ENCODE peak calls at places on chromosomes 2 and 18, in seven cellular contexts. B is neuronal stem cell, C is IMR-90, Y is mesenchymal stem cell, E is H1, R is H9, Q is trophoblast cell. H is an unnamed sample.

GRCh38 chr18:10490401-10491289 is 35.2 kb upstream of the NAPG start:
- DNase-seq in B (no peak), C (no peak), Y (no peak), E (no peak), R (peak; percentile 86), Q (peak; percentile 59), H (peak; percentile 92)

GRCh38 chr2:109382946-109383345 is 230.8 kb downstream of the SEPTIN10 start:
- DNase-seq in B (no peak), C (peak; percentile 83), Y (peak; percentile 78), E (no peak), R (peak; percentile 46), Q (no peak), H (peak; percentile 34)

GRCh38 chr18:56314396-56314795 is 324.0 kb downstream of the TXNL1 start:
- DNase-seq in B (no peak), C (peak; percentile 18), Y (no peak), E (no peak), R (no peak), Q (no peak), H (peak; percentile 19)

GRCh38 chr2:111905990-111906735 is 7.8 kb downstream of the MERTK start:
- DNase-seq in B (no peak), C (no peak), Y (peak; percentile 54), E (no peak), R (no peak), Q (no peak), H (peak; percentile 54)

GRCh38 chr2:68987051-68987503 is 12.6 kb downstream of the GKN1 start:
- DNase-seq in B (no peak), C (no peak), Y (no peak), E (no peak), R (no peak), Q (no peak), H (no peak)

GRCh38 chr18:46899274-46899948 is 17.9 kb downstream of the PIAS2 start:
- DNase-seq in B (peak; percentile 40), C (peak; percentile 11), Y (peak; percentile 12), E (peak; percentile 31), R (peak; percentile 71), Q (no peak), H (peak; percentile 88)

GRCh38 chr2:195342105-195342504 is 314.9 kb upstream of the SLC39A10 start:
- DNase-seq in B (no peak), C (no peak), Y (no peak), E (no peak), R (no peak), Q (peak; percentile 37), H (no peak)

GRCh38 chr18:25350561-25351201 is 1.3 kb downstream of the ZNF521 start:
- DNase-seq in B (peak; percentile 31), C (peak; percentile 65), Y (peak; percentile 70), E (no peak), R (peak; percentile 28), Q (no peak), H (peak; percentile 37)

GRCh38 chr2:10231551-10232085 is 71.1 kb upstream of the HPCAL1 start:
- DNase-seq in B (no peak), C (no peak), Y (no peak), E (no peak), R (no peak), Q (no peak), H (no peak)

GRCh38 chr2:152054593-152054992 is 44.3 kb downstream of the CACNB4 start:
- DNase-seq in B (no peak), C (peak; percentile 65), Y (peak; percentile 69), E (no peak), R (no peak), Q (no peak), H (no peak)

GRCh38 chr2:176805345-176805744 is 407.2 kb upstream of the HNRNPA3 start:
- DNase-seq in B (no peak), C (no peak), Y (no peak), E (no peak), R (no peak), Q (no peak), H (no peak)

GRCh38 chr2:195818521-195818920 is 161.5 kb downstream of the SLC39A10 start:
- DNase-seq in B (no peak), C (peak; percentile 90), Y (peak; percentile 48), E (no peak), R (no peak), Q (no peak), H (no peak)

GRCh38 chr2:112541315-112542122 is 746 bp upstream of the POLR1B start:
- DNase-seq in B (peak; percentile 64), C (peak; percentile 48), Y (peak; percentile 10), E (no peak), R (peak; percentile 84), Q (no peak), H (peak; percentile 84)

GRCh38 chr2:142872900-142873724 is 4.4 kb upstream of the KYNU start:
- DNase-seq in B (no peak), C (peak; percentile 97), Y (peak; percentile 97), E (no peak), R (no peak), Q (no peak), H (no peak)

GRCh38 chr2:173966274-173967098 is 1.3 kb upstream of the SP3 start:
- DNase-seq in B (no peak), C (no peak), Y (no peak), E (no peak), R (no peak), Q (no peak), H (no peak)

GRCh38 chr2:85278361-85278760 is 49.4 kb downstream of the TGOLN2 start:
- DNase-seq in B (no peak), C (peak; percentile 84), Y (no peak), E (no peak), R (no peak), Q (no peak), H (no peak)
- H3K27ac ChIP-seq in B (no peak overlapping the region), C (peak overlapping the region; percentile 87), Y (no peak overlapping the region), E (no peak overlapping the region), R (no peak overlapping the region), Q (no peak overlapping the region), H (no peak overlapping the region)

GRCh38 chr18:39596216-39596615 is 2030.6 kb upstream of the CELF4 start:
- DNase-seq in B (no peak), C (peak; percentile 73), Y (peak; percentile 28), E (no peak), R (no peak), Q (no peak), H (no peak)

GRCh38 chr18:39600894-39601293 is 2035.3 kb upstream of the CELF4 start:
- DNase-seq in B (no peak), C (no peak), Y (no peak), E (no peak), R (no peak), Q (no peak), H (peak; percentile 31)

GRCh38 chr18:39602112-39602511 is 2036.5 kb upstream of the CELF4 start:
- DNase-seq in B (no peak), C (no peak), Y (no peak), E (no peak), R (no peak), Q (no peak), H (no peak)

GRCh38 chr18:39596891-39597290 is 2031.3 kb upstream of the CELF4 start:
- DNase-seq in B (no peak), C (no peak), Y (no peak), E (no peak), R (no peak), Q (no peak), H (no peak)

DNA sequence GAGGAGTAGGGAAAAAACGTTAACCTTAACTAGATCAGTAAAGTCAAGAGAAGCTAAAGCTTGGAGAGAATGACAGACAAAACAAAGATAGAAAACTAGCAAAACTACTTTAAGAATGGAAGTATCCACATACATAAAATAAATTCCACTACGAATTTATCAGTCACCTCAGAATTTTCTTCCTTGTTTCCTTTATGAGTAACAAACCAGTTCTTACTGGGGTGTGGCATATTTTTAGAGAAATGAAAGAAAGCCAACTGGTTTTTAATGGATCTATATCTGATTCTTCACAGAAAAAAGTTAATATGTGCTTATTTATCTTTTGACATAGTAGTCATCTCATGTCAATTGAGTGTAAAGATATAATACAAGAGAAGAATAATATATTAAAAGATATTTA is 2033.7 kb upstream of the CELF4 start:
- DNase-seq in B (no peak), C (no peak), Y (no peak), E (no peak), R (no peak), Q (no peak), H (no peak)
- H4K8ac ChIP-seq in B (no peak overlapping the region), C (no peak overlapping the region), Y (no peak overlapping the region), E (no peak overlapping the region), R (no peak overlapping the region), Q (no peak overlapping the region), H (no peak overlapping the region)

GRCh38 chr2:18413794-18414396 is 146.6 kb downstream of the RDH14 start:
- DNase-seq in B (no peak), C (peak; percentile 89), Y (peak; percentile 88), E (no peak), R (no peak), Q (peak; percentile 25), H (peak; percentile 59)
- H3K4me2 ChIP-seq in B (no peak overlapping the region), C (peak overlapping the region; percentile 60), Y (peak overlapping the region; percentile 3), E (no peak overlapping the region), R (no peak overlapping the region), Q (no peak overlapping the region), H (no peak overlapping the region)

GRCh38 chr2:105789745-105790466 is 45.2 kb downstream of the NCK2 start:
- DNase-seq in B (no peak), C (peak; percentile 74), Y (peak; percentile 83), E (no peak), R (no peak), Q (no peak), H (no peak)
- H3K27ac ChIP-seq in B (no peak overlapping the region), C (no peak overlapping the region), Y (no peak overlapping the region), E (no peak overlapping the region), R (no peak overlapping the region), Q (no peak overlapping the region), H (no peak overlapping the region)

DNA sequence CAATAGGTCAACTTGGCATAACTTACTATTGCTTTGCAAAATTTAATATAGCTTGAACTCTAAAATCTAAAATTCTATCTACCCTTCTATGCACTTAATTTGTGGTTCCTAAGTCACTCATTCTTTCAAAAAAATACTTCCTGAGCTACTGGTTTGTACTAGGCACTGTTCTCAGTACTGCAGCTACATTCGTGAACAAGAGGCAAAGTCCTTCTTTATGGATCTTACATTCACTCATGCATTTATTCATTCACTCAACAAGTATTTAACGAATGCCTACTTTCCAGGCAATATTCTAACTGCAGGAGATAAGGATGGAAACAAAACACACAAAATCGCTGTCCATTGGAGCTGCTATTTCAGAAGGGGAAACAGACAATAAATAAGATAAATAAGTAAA is 104.8 kb downstream of the NBAS start:
- DNase-seq in B (no peak), C (no peak), Y (no peak), E (no peak), R (no peak), Q (no peak), H (no peak)
- H4K8ac ChIP-seq in B (no peak overlapping the region), C (no peak overlapping the region), Y (no peak overlapping the region), E (no peak overlapping the region), R (no peak overlapping the region), Q (no peak overlapping the region), H (no peak overlapping the region)

DNA sequence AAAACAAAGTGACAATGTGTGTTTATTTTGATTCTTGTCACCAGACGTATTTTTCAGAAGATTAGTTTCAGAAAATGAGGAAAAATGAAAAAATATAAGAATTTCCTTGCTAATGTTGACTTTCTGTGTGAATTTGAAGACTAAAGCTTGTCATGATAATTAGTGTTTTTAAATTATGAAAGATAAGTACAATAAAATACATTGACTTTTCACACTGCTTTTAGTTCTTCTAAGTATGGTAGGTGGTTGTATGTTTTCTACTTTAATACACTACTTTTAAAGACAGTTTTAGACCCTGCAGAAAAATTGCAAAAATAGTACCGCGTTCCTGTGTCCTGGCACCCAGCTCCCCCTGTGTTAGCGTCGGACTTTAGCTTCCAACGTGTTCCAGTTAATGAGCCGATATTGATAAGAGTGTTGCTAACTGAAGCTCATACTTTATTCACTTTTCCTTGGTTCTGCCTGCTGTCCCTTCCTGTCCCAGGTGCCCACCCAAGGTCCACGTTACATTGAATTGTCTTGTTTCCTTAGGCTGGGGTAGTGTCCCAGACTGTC is 695 bp downstream of the RBFA start:
- DNase-seq in B (no peak), C (no peak), Y (peak; percentile 6), E (no peak), R (no peak), Q (no peak), H (no peak)
- H3K4me2 ChIP-seq in B (peak overlapping the region; percentile 85), C (peak overlapping the region; percentile 93), Y (peak overlapping the region; percentile 70), E (peak overlapping the region; percentile 81), R (peak overlapping the region; percentile 74), Q (peak overlapping the region; percentile 72), H (peak overlapping the region; percentile 94)